ENCODE peak calls at places on chromosomes 16 and 17, in eight cellular contexts. I is astrocyte of the cerebellum, B is suprapubic skin, H is omental fat pad, U is heart left ventricle, O is stomach, V is ovary, Z is AG10803. C is an unnamed sample.

GRCh38 chr16:65767125-65767524 is 599.4 kb upstream of the CDH5 start:
- DNase-seq in I (no peak), B (no peak), H (no peak), U (no peak), O (no peak), V (no peak), Z (no peak), C (no peak)

GRCh38 chr16:79510879-79511278 is 89.7 kb downstream of the MAF start:
- DNase-seq in I (no peak), B (no peak), H (no peak), U (no peak), O (no peak), V (no peak), Z (no peak), C (no peak)

GRCh38 chr17:34391241-34391640 is 28.2 kb upstream of the CCL1 start:
- DNase-seq in I (no peak), B (no peak), H (no peak), U (no peak), O (no peak), V (no peak), Z (no peak), C (no peak)

GRCh38 chr16:73152731-73153130 is 104.8 kb upstream of the ZFHX3 start:
- DNase-seq in I (no peak), B (no peak), H (no peak), U (no peak), O (no peak), V (no peak), Z (no peak), C (peak)

GRCh38 chr17:7261377-7262191 is 694 bp downstream of the CLDN7 start:
- DNase-seq in I (no peak), B (no peak), H (no peak), U (no peak), O (no peak), V (no peak), Z (no peak), C (peak)

GRCh38 chr16:81071816-81072215 is 5.2 kb downstream of the C16orf46 start:
- DNase-seq in I (no peak), B (no peak), H (no peak), U (no peak), O (no peak), V (no peak), Z (no peak), C (no peak)

GRCh38 chr17:77256710-77257109 is 115.9 kb downstream of the SEC14L1 start:
- DNase-seq in I (no peak), B (no peak), H (no peak), U (no peak), O (no peak), V (no peak), Z (no peak), C (no peak)

GRCh38 chr16:81779540-81780320 is 639 bp downstream of the PLCG2 start:
- DNase-seq in I (no peak), B (peak), H (no peak), U (peak), O (peak), V (no peak), Z (no peak), C (peak)

GRCh38 chr16:80759419-80760162 is 44.8 kb downstream of the CDYL2 start:
- DNase-seq in I (no peak), B (no peak), H (no peak), U (no peak), O (no peak), V (no peak), Z (peak), C (no peak)

GRCh38 chr16:48041861-48042435 is 113.8 kb downstream of the ABCC12 start:
- DNase-seq in I (no peak), B (no peak), H (no peak), U (no peak), O (no peak), V (no peak), Z (no peak), C (peak)

GRCh38 chr17:14228903-14229302 is 7.8 kb downstream of the CDRT15 start:
- DNase-seq in I (no peak), B (no peak), H (no peak), U (no peak), O (no peak), V (no peak), Z (peak), C (no peak)

GRCh38 chr17:59149841-59150511 is 5.0 kb downstream of the SKA2 start:
- DNase-seq in I (no peak), B (no peak), H (no peak), U (no peak), O (no peak), V (no peak), Z (no peak), C (no peak)

GRCh38 chr17:47204722-47205418 is 4.3 kb upstream of the MYL4 start:
- DNase-seq in I (no peak), B (no peak), H (no peak), U (peak), O (no peak), V (no peak), Z (peak), C (no peak)

GRCh38 chr17:67696347-67696746 is 21.4 kb upstream of the NOL11 start:
- DNase-seq in I (no peak), B (no peak), H (no peak), U (no peak), O (no peak), V (no peak), Z (no peak), C (no peak)

GRCh38 chr16:81752225-81752875 is 26.7 kb upstream of the PLCG2 start:
- DNase-seq in I (no peak), B (no peak), H (no peak), U (peak), O (peak), V (no peak), Z (peak), C (peak)

GRCh38 chr16:68492501-68493411 is 44.4 kb upstream of the SMPD3 start:
- DNase-seq in I (no peak), B (no peak), H (no peak), U (no peak), O (peak), V (no peak), Z (no peak), C (no peak)

GRCh38 chr16:30948956-30949654 is at the start of gene ORAI3:
- DNase-seq in I (no peak), B (peak), H (no peak), U (peak), O (peak), V (peak), Z (peak), C (peak)

GRCh38 chr17:59451706-59452105 is 113.7 kb upstream of the DHX40 start:
- DNase-seq in I (no peak), B (no peak), H (no peak), U (no peak), O (no peak), V (no peak), Z (peak), C (no peak)

GRCh38 chr16:12283596-12283995 is 307.1 kb downstream of the SNX29 start:
- DNase-seq in I (no peak), B (no peak), H (no peak), U (no peak), O (no peak), V (no peak), Z (no peak), C (no peak)

GRCh38 chr17:82348866-82349265 is 10.2 kb upstream of the TEX19 start:
- DNase-seq in I (no peak), B (no peak), H (no peak), U (no peak), O (no peak), V (no peak), Z (peak), C (no peak)

GRCh38 chr17:82351254-82351712 is 7.8 kb upstream of the TEX19 start:
- DNase-seq in I (no peak), B (no peak), H (no peak), U (no peak), O (no peak), V (peak), Z (no peak), C (no peak)

GRCh38 chr17:82349287-82349701 is 9.8 kb upstream of the TEX19 start:
- DNase-seq in I (no peak), B (no peak), H (no peak), U (no peak), O (no peak), V (no peak), Z (peak), C (no peak)

GRCh38 chr17:82351713-82352488 is 7.1 kb upstream of the TEX19 start:
- DNase-seq in I (peak), B (peak), H (peak), U (peak), O (peak), V (peak), Z (peak), C (peak)

GRCh38 chr17:82350182-82351030 is 8.6 kb upstream of the TEX19 start:
- DNase-seq in I (no peak), B (no peak), H (no peak), U (no peak), O (no peak), V (no peak), Z (peak), C (no peak)
- TF ChIP-seq CTCF in I (no peak), B (no peak), H (no peak), U (no peak), O (no peak), V (no peak), Z (peak), C (no peak)

DNA sequence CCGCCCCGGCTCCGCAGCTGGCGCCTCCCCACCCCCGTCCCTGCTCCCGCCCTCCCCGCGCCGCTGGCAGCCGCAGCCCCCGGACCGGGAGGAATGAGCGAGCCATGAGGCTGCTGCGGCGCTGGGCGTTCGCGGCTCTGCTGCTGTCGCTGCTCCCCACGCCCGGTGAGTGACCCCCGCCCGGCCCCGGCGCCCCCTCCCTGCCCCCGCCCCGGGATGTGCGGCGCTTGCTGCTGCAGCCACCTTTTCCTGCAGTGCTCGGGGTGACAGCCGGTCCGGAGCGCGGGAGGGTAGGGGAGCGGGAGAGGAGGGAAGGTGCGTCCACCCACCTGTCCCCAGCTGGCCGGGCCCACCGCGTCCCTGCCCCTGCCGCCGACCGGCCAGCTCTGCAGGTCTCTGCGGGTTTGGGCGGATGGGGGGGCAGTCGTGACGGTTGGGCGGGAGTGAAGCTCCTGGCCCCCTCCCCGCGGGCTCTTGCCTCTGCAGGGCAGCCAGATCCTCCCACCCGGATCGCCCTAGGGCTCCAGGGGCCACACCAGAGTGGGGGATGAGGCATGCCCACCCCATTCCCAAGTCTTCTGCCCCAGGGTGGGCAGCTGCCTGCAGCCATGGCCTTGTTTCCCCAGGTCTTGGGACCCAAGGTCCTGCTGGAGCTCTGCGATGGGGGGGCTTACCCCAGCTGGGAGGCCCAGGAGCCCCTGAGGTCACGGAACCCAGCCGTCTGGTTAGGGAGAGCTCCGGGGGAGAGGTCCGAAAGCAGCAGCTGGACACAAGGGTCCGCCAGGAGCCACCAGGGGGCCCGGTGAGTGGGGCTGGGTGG is 518 bp downstream of the ADAM11 start:
- DNase-seq in I (no peak), B (no peak), H (no peak), U (peak), O (no peak), V (no peak), Z (no peak), C (no peak)
- TF ChIP-seq CTCF in I (no peak), B (no peak), H (no peak), U (no peak), O (no peak), V (no peak), Z (no peak), C (peak)

DNA sequence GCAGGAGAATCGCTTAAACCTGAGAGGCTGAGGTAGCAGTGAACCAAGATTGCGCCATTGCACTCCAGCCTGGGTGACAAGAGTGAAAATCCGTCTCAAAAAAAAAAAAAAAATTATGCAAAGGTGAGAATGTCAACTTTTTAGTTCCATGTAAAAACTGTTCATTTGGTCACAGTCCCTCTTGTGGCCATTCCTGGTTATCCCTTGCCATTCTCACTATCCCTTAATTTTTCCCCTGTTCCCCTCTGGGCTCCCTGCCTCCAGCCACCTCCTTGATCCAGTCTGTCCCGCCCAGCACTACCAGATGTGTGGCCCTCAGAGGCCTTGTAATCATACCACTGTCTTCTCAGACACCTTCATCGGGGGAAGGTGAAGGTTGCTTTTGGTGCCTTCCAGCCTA is 23.4 kb downstream of the DCAF7 start:
- DNase-seq in I (no peak), B (no peak), H (no peak), U (no peak), O (no peak), V (no peak), Z (peak), C (no peak)
- TF ChIP-seq CTCF in I (peak), B (no peak), H (no peak), U (no peak), O (peak), V (no peak), Z (peak), C (peak)

GRCh38 chr17:61694095-61694494 is 103.1 kb upstream of the NACA2 start:
- DNase-seq in I (no peak), B (no peak), H (no peak), U (no peak), O (no peak), V (no peak), Z (no peak), C (no peak)
- TF ChIP-seq CTCF in I (no peak), B (no peak), H (no peak), U (no peak), O (no peak), V (no peak), Z (no peak), C (no peak)

GRCh38 chr17:27559506-27559931 is 71.5 kb upstream of the LGALS9 start:
- DNase-seq in I (no peak), B (peak), H (no peak), U (peak), O (no peak), V (peak), Z (peak), C (no peak)
- TF ChIP-seq CTCF in I (no peak), B (no peak), H (no peak), U (no peak), O (no peak), V (no peak), Z (peak), C (no peak)

DNA sequence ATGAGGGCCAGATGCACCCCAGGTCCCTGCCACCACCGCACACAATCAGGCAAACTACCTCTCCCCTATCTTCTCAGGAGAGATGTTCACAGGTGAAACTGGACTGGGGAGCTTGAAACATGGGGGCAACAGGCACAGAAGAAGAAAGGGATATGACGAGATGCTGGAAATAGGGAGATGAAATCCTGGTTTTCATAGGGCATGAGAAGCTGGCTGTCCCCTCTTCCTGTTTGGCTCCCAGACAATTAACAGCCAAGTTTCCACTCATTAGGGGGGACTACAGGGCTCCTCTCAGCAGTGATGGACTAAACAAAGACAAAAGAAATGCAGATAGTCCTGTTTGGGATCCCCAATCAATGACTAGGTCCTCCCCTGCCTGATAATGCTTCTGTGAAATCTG is 266.0 kb downstream of the NTN1 start:
- DNase-seq in I (no peak), B (no peak), H (no peak), U (no peak), O (no peak), V (no peak), Z (no peak), C (no peak)
- TF ChIP-seq CTCF in I (no peak), B (no peak), H (no peak), U (no peak), O (no peak), V (no peak), Z (no peak), C (no peak)

GRCh38 chr17:48211011-48211410 is 103.4 kb downstream of the SNX11 start:
- DNase-seq in I (no peak), B (no peak), H (no peak), U (no peak), O (no peak), V (no peak), Z (no peak), C (no peak)

GRCh38 chr17:48209973-48210372 is 102.4 kb downstream of the SNX11 start:
- DNase-seq in I (no peak), B (no peak), H (no peak), U (no peak), O (no peak), V (no peak), Z (no peak), C (no peak)

GRCh38 chr17:48215583-48216139 is 108.1 kb downstream of the SNX11 start:
- DNase-seq in I (peak), B (no peak), H (no peak), U (no peak), O (no peak), V (no peak), Z (peak), C (peak)

GRCh38 chr17:48211787-48212186 is 104.2 kb downstream of the SNX11 start:
- DNase-seq in I (no peak), B (no peak), H (no peak), U (no peak), O (no peak), V (no peak), Z (no peak), C (no peak)

GRCh38 chr17:48213797-48214196 is 106.2 kb downstream of the SNX11 start:
- DNase-seq in I (no peak), B (no peak), H (no peak), U (no peak), O (no peak), V (no peak), Z (no peak), C (no peak)
- TF ChIP-seq CTCF in I (no peak), B (no peak), H (no peak), U (no peak), O (no peak), V (no peak), Z (no peak), C (no peak)